ENCODE peak calls at places on chromosomes 2 and 18, in nine cellular contexts. B is effector memory CD8-positive, alpha-beta T cell; H is NCI-H1092 treated with DMSO at 0.1 percent for 48 hours; A is AG10803; M is aorta; E is LoVo; S is lung; T is globus pallidus; D is activated CD4-positive, alpha-beta T cell treated with anti-CD3 and anti-CD28 coated beads, Interleukin-2, amount 10 ng/mL, durations not matched to agents 7 days and 5 days. J is an unnamed sample.

GRCh38 chr2:111042261-111042660 is 78.5 kb upstream of the BCL2L11 start:
- DNase-seq in B (no peak), H (no peak), M (no peak), S (no peak), A (no peak), D (no peak), T (no peak), E (no peak), J (no peak)

GRCh38 chr2:214130115-214130514 is 280.7 kb upstream of the VWC2L start:
- DNase-seq in H (no peak), M (no peak), T (no peak), E (no peak), A (no peak), D (no peak), S (no peak), B (no peak), J (no peak)

GRCh38 chr18:25898965-25899364 is 191.4 kb downstream of the SS18 start:
- DNase-seq in E (no peak), H (no peak), M (no peak), S (no peak), B (no peak), D (no peak), A (no peak), T (no peak), J (no peak)

GRCh38 chr2:61262699-61263098 is 100.7 kb downstream of the C2orf74 start:
- DNase-seq in D (no peak), H (no peak), M (no peak), S (no peak), T (no peak), E (no peak), B (no peak), A (no peak), J (no peak)

GRCh38 chr2:229045671-229046070 is 225.4 kb downstream of the PID1 start:
- DNase-seq in E (no peak), D (no peak), M (no peak), T (no peak), S (no peak), A (no peak), B (no peak), H (no peak), J (no peak)

GRCh38 chr2:186862869-186863709 is 14.1 kb upstream of the ZSWIM2 start:
- DNase-seq in H (peak), D (no peak), T (peak), M (no peak), B (no peak), A (peak), E (peak), S (no peak), J (peak)

GRCh38 chr2:20447437-20448245 is 767 bp downstream of the RHOB start:
- DNase-seq in H (peak), M (peak), E (peak), B (no peak), D (peak), A (peak), T (no peak), S (peak), J (peak)

GRCh38 chr2:164568317-164568716 is 53.0 kb downstream of the GRB14 start:
- DNase-seq in D (no peak), B (no peak), E (no peak), T (no peak), S (no peak), H (no peak), A (no peak), M (no peak), J (no peak)

GRCh38 chr18:73509460-73509859 is 638.2 kb downstream of the FBXO15 start:
- DNase-seq in A (peak), M (no peak), D (no peak), T (no peak), S (no peak), E (no peak), B (no peak), H (no peak), J (no peak)

J was measured in dermis blood vessel endothelial cell.